ENCODE peak calls at places on chromosomes 6 and 20, in nine cellular contexts. R, U, V, H, Y, O, E, M and T are unnamed samples.

GRCh38 chr20:14410869-14411555 is 73.6 kb upstream of the FLRT3 start:
- DNase-seq in M (no peak), R (no peak), Y (no peak), E (no peak), U (no peak), O (no peak), V (no peak), H (peak; percentile 4), T (no peak)

GRCh38 chr6:4693158-4693557 is 83.0 kb upstream of the CDYL start:
- DNase-seq in O (no peak), U (no peak), V (no peak), R (peak; percentile 15), H (no peak), M (peak; percentile 72), E (no peak), Y (no peak), T (no peak)

GRCh38 chr6:139982652-139983051 is 608.2 kb upstream of the CITED2 start:
- DNase-seq in R (no peak), O (no peak), E (no peak), H (peak; percentile 87), U (peak; percentile 73), M (peak; percentile 74), Y (no peak), V (no peak), T (no peak)

GRCh38 chr20:21529863-21530262 is 16.0 kb upstream of the NKX2-2 start:
- DNase-seq in Y (no peak), M (no peak), R (peak; percentile 8), H (no peak), V (no peak), O (no peak), U (no peak), E (no peak), T (no peak)

GRCh38 chr20:23152308-23152892 is 66.3 kb upstream of the CD93 start:
- DNase-seq in Y (no peak), E (peak; percentile 36), O (no peak), R (no peak), M (peak; percentile 88), V (no peak), H (peak; percentile 96), U (peak; percentile 61), T (no peak)

GRCh38 chr6:95614094-95614493 is 36.8 kb downstream of the MANEA start:
- DNase-seq in O (no peak), V (no peak), U (no peak), H (peak; percentile 4), Y (no peak), E (no peak), M (peak; percentile 36), R (peak; percentile 32), T (no peak)

GRCh38 chr6:36129889-36130671 is at the start of gene MAPK13:
- DNase-seq in V (peak; percentile 28), U (no peak), E (no peak), O (no peak), H (peak; percentile 66), Y (peak; percentile 86), R (no peak), M (peak; percentile 40), T (no peak)

GRCh38 chr6:39669117-39669690 is 56.0 kb downstream of the KIF6 start:
- DNase-seq in U (peak; percentile 71), E (no peak), Y (no peak), M (peak; percentile 44), R (peak; percentile 2), O (no peak), H (no peak), V (no peak), T (no peak)

GRCh38 chr6:130981409-130981808 is 81.6 kb downstream of the EPB41L2 start:
- DNase-seq in M (peak; percentile 84), O (no peak), Y (no peak), R (no peak), E (no peak), H (peak; percentile 58), V (no peak), U (peak; percentile 43), T (no peak)

GRCh38 chr20:3557237-3557636 is 86.4 kb downstream of the ATRN start:
- DNase-seq in Y (no peak), H (no peak), V (no peak), R (no peak), E (no peak), M (no peak), O (no peak), U (no peak), T (no peak)

GRCh38 chr6:43759157-43759925 is 10.7 kb upstream of the VEGFA start:
- DNase-seq in M (no peak), R (no peak), O (no peak), V (no peak), H (no peak), U (no peak), E (no peak), Y (peak; percentile 39), T (no peak)

GRCh38 chr20:14599613-14600012 is 262.2 kb upstream of the FLRT3 start:
- DNase-seq in H (no peak), E (no peak), U (no peak), R (no peak), M (no peak), O (no peak), V (no peak), Y (no peak), T (no peak)

GRCh38 chr6:109963598-109964170 is 14.4 kb upstream of the GPR6 start:
- DNase-seq in R (peak; percentile 71), Y (no peak), V (no peak), U (no peak), O (no peak), E (no peak), H (no peak), M (no peak), T (no peak)

GRCh38 chr6:70103798-70104197 is 199.1 kb downstream of the COL9A1 start:
- DNase-seq in H (peak; percentile 4), V (no peak), Y (no peak), M (no peak), O (no peak), U (no peak), E (peak; percentile 2), R (peak; percentile 9), T (no peak)
- TF ChIP-seq CTCF in H (peak; percentile 53), V (peak; percentile 66), Y (peak; percentile 26), M (peak; percentile 30), O (peak; percentile 67), U (peak; percentile 49), E (peak; percentile 21), R (peak; percentile 65), T (no peak)

DNA sequence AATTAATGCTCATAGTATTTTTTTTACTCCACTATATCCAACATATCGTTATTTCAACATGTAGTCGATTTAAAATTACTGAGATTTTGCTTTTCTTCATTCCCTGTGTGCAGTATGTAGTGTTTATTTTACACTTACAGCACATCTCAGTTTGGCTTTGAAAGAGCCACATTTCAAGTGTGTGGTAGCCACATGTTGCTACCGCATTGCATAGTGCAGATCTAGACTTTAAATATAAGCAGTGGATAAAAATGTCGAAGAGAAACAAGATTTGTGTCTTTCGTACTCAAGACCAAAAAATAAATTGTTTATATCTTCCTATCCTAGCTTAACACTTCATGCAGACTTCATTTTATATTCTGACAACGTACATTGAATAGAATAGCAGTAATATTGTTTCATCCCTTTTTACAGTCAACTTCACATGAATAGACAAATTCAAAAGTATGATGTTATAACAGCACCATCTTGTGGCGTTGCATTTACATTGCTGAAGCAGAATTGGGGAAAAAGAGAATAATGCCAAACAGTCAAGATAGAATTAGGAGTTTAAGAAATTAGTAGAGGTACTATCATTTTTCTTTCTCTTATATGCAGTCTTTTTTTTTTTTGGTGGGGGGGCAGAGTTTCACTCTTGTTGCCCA is 29.9 kb downstream of the FBXO5 start:
- DNase-seq in E (peak; percentile 44), O (no peak), V (peak; percentile 13), M (peak; percentile 63), R (peak; percentile 55), Y (no peak), U (peak; percentile 55), H (peak; percentile 65), T (no peak)
- TF ChIP-seq CTCF in E (peak; percentile 57), O (peak; percentile 50), V (peak; percentile 48), M (peak; percentile 73), R (peak; percentile 41), Y (peak; percentile 11), U (peak; percentile 65), H (peak; percentile 77), T (no peak)

DNA sequence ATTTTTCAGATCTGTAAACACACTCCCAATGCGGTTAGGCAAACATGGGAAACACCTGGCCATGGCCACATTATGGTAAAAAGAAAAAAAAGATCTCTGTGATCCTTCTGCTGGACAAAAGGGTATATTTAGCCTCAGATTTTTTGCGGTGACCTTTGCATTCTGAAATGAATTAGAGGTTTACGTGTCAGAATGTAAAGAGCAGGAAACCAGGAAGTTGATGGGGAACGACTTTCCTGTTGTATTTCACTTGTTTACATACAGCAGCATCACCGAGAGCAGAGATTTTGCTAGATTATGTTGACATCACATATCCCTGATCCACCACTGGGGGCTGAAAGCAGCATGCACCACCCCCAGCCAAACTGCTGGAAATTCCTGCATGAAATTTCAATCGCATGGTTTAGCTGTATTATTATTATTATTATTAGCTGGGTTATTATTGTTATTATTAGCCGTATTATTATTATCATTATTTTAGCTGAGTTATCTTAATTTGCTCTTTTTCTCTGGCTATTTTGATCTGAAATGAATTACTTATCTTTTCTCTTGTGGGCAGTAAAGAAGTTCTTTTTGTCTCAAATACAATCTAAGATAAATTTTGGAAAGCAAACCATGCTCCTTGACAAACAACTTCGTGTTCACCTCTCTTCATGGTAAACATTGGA is 189.4 kb downstream of the ZFP64 start:
- DNase-seq in U (no peak), E (peak; percentile 73), O (no peak), M (peak; percentile 30), R (no peak), V (peak; percentile 13), Y (no peak), H (peak; percentile 3), T (no peak)
- TF ChIP-seq CTCF in U (peak; percentile 32), E (no peak), O (peak; percentile 34), M (peak; percentile 21), R (no peak), V (peak; percentile 18), Y (no peak), H (peak; percentile 7), T (no peak)

GRCh38 chr6:159121387-159121955 is 47.7 kb upstream of the FNDC1 start:
- DNase-seq in M (no peak), R (no peak), U (no peak), V (no peak), E (no peak), O (no peak), H (no peak), Y (no peak), T (no peak)

GRCh38 chr6:159117541-159117940 is 51.7 kb upstream of the FNDC1 start:
- DNase-seq in V (no peak), U (no peak), M (no peak), R (no peak), H (no peak), O (no peak), E (no peak), Y (no peak), T (no peak)

GRCh38 chr6:159117031-159117430 is 52.2 kb upstream of the FNDC1 start:
- DNase-seq in R (peak; percentile 3), H (peak; percentile 49), Y (no peak), M (peak; percentile 28), V (no peak), U (no peak), O (no peak), E (no peak), T (no peak)

GRCh38 chr6:159119835-159120234 is 49.4 kb upstream of the FNDC1 start:
- DNase-seq in U (no peak), M (no peak), V (no peak), R (no peak), Y (no peak), H (no peak), O (no peak), E (no peak), T (no peak)

DNA sequence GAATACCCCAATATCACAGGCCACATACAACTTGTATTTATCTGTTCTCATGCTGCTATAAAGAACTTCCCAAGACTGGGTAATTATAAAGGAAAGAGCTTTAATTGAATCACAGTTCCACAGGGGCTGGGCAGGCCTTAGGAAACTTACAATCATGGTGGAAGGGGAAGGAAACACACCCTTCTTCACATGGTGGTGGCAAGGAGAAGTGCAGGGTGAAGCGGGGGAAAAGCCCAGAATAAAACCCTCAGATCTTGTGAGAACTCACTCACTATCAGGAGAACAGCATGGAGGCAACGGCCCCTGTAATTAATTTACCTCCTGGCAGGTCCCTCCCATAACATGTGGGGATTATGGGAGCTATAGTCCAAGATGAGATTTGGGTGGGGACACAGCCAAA is 50.3 kb upstream of the FNDC1 start:
- DNase-seq in V (no peak), O (no peak), U (no peak), M (no peak), Y (no peak), R (no peak), E (no peak), H (no peak), T (no peak)
- TF ChIP-seq CTCF in V (no peak), O (no peak), U (no peak), M (no peak), Y (no peak), R (no peak), E (no peak), H (no peak), T (no peak)